ENCODE peak calls at places on chromosomes 1 and 21, in seven cellular contexts. F, Q, M, W, P, H and I are unnamed samples.

GRCh38 chr1:94693029-94693428 is 127.1 kb upstream of the SLC44A3 start:
- DNase-seq in P (no peak), F (no peak), Q (no peak), H (no peak), M (no peak), W (no peak), I (no peak)

GRCh38 chr21:15007716-15008296 is 57.0 kb downstream of the NRIP1 start:
- DNase-seq in H (no peak), P (no peak), F (no peak), W (no peak), Q (no peak), M (no peak), I (no peak)

GRCh38 chr1:98389809-98390208 is 271.7 kb upstream of the SNX7 start:
- DNase-seq in M (no peak), W (peak), F (no peak), H (no peak), P (peak), Q (peak), I (no peak)

GRCh38 chr1:48069662-48070432 is 72.7 kb upstream of the TRABD2B start:
- DNase-seq in M (no peak), F (no peak), P (no peak), H (no peak), Q (no peak), W (no peak), I (no peak)

GRCh38 chr1:151714820-151715725 is 1.5 kb downstream of the CELF3 start:
- DNase-seq in P (no peak), M (no peak), F (no peak), Q (no peak), H (no peak), W (no peak), I (no peak)

GRCh38 chr1:115797491-115797890 is 29.0 kb upstream of the CASQ2 start:
- DNase-seq in F (no peak), Q (no peak), P (no peak), W (no peak), H (no peak), M (no peak), I (no peak)

GRCh38 chr1:28039341-28039740 is 49.1 kb downstream of the EYA3 start:
- DNase-seq in H (no peak), M (no peak), Q (no peak), W (no peak), P (no peak), F (no peak), I (no peak)

GRCh38 chr1:193473932-193474331 is 287.5 kb upstream of the B3GALT2 start:
- DNase-seq in W (no peak), H (no peak), P (no peak), F (no peak), Q (no peak), M (no peak), I (no peak)

GRCh38 chr1:183467687-183468086 is 4.6 kb upstream of the SMG7 start:
- DNase-seq in Q (no peak), F (no peak), M (no peak), W (no peak), H (no peak), P (no peak), I (no peak)

GRCh38 chr21:42092805-42093590 is 21.9 kb downstream of the UMODL1 start:
- DNase-seq in P (no peak), F (no peak), W (no peak), M (no peak), H (no peak), Q (peak), I (no peak)

GRCh38 chr1:245070836-245071615 is 83.8 kb upstream of the KIF26B start:
- DNase-seq in F (no peak), W (no peak), H (no peak), Q (no peak), M (no peak), P (no peak), I (no peak)

GRCh38 chr1:63603810-63604209 is 10.6 kb downstream of the PGM1 start:
- DNase-seq in P (no peak), M (no peak), H (no peak), Q (no peak), W (no peak), F (no peak), I (no peak)

GRCh38 chr1:8350914-8351684 is 33.2 kb downstream of the SLC45A1 start:
- DNase-seq in W (no peak), Q (no peak), P (no peak), F (peak), H (no peak), M (no peak), I (no peak)

GRCh38 chr1:227395391-227396028 is 77.2 kb upstream of the CDC42BPA start:
- DNase-seq in P (no peak), W (no peak), H (no peak), Q (peak), F (no peak), M (no peak), I (no peak)

GRCh38 chr1:43910359-43910758 is 23.2 kb upstream of the ARTN start:
- DNase-seq in Q (no peak), H (no peak), P (no peak), M (no peak), F (no peak), W (no peak), I (no peak)

GRCh38 chr1:26300586-26301275 is 5.7 kb downstream of the UBXN11 start:
- DNase-seq in Q (no peak), P (no peak), W (no peak), H (no peak), F (no peak), M (no peak), I (no peak)

GRCh38 chr1:198679535-198680173 is 40.8 kb downstream of the PTPRC start:
- DNase-seq in W (no peak), M (no peak), F (no peak), H (no peak), P (no peak), Q (no peak), I (no peak)

GRCh38 chr1:159937014-159937750 is 8.2 kb downstream of the IGSF9 start:
- DNase-seq in M (no peak), Q (no peak), W (no peak), F (no peak), H (no peak), P (no peak), I (no peak)

GRCh38 chr1:183553769-183554168 is 36.5 kb downstream of the NCF2 start:
- DNase-seq in P (no peak), W (no peak), F (no peak), M (no peak), H (no peak), Q (no peak), I (no peak)

GRCh38 chr21:33644383-33645074 is 2.2 kb downstream of the ITSN1 start:
- DNase-seq in P (peak), Q (no peak), F (no peak), H (no peak), W (no peak), M (no peak), I (no peak)

GRCh38 chr1:30085814-30086770 is 637.3 kb downstream of the MATN1 start:
- DNase-seq in M (peak), F (peak), P (peak), H (peak), Q (no peak), W (no peak), I (no peak)

GRCh38 chr1:55275976-55276375 is 60.8 kb upstream of the USP24 start:
- DNase-seq in Q (no peak), M (no peak), H (no peak), P (peak), W (no peak), F (no peak), I (no peak)

GRCh38 chr1:202586018-202586821 is 124.0 kb downstream of the SYT2 start:
- DNase-seq in F (no peak), P (no peak), H (no peak), Q (no peak), W (no peak), M (no peak), I (peak)

GRCh38 chr1:157142765-157143423 is 4.7 kb upstream of the ETV3 start:
- DNase-seq in P (no peak), H (no peak), F (no peak), M (no peak), W (no peak), Q (no peak), I (no peak)

GRCh38 chr21:25863031-25863430 is 128.3 kb downstream of the GABPA start:
- DNase-seq in P (no peak), Q (no peak), H (no peak), W (no peak), F (no peak), M (no peak), I (no peak)

GRCh38 chr1:182833271-182833670 is 5.9 kb upstream of the DHX9 start:
- DNase-seq in W (no peak), M (no peak), H (no peak), F (no peak), Q (no peak), P (no peak), I (no peak)

GRCh38 chr1:234558186-234558836 is 51.7 kb downstream of the IRF2BP2 start:
- DNase-seq in H (no peak), Q (no peak), F (no peak), M (no peak), W (no peak), P (no peak), I (peak)

GRCh38 chr21:32334980-32335471 is 36.4 kb downstream of the MRAP start:
- DNase-seq in P (no peak), H (no peak), Q (no peak), F (peak), M (peak), W (no peak), I (no peak)

GRCh38 chr1:2534775-2535387 is 4.8 kb upstream of the HES5 start:
- DNase-seq in M (no peak), Q (no peak), P (peak), W (peak), F (no peak), H (no peak), I (no peak)

GRCh38 chr1:228094432-228095016 is 8.6 kb downstream of the C1orf35 start:
- DNase-seq in H (no peak), P (no peak), M (no peak), W (no peak), Q (no peak), F (no peak), I (no peak)

GRCh38 chr1:178238722-178239510 is 145.0 kb downstream of the RASAL2 start:
- DNase-seq in M (no peak), F (no peak), H (no peak), Q (peak), W (peak), P (peak), I (no peak)

GRCh38 chr1:205325334-205325884 is 3.9 kb upstream of the NUAK2 start:
- DNase-seq in F (peak), M (peak), P (peak), Q (peak), W (no peak), H (no peak), I (no peak)

GRCh38 chr1:171141336-171142051 is 43.6 kb upstream of the FMO2 start:
- DNase-seq in W (peak), M (no peak), H (no peak), Q (peak), P (peak), F (no peak), I (no peak)

GRCh38 chr1:232511172-232511571 is 118.8 kb downstream of the SIPA1L2 start:
- DNase-seq in M (no peak), W (no peak), H (no peak), F (no peak), P (no peak), Q (no peak), I (no peak)

GRCh38 chr1:233087001-233087881 is 136.8 kb downstream of the NTPCR start:
- DNase-seq in F (peak), H (no peak), Q (no peak), P (no peak), W (no peak), M (no peak), I (no peak)

GRCh38 chr1:105641407-105641806 is 1415.1 kb upstream of the PRMT6 start:
- DNase-seq in H (no peak), P (no peak), W (no peak), M (no peak), F (no peak), Q (no peak), I (no peak)

GRCh38 chr1:162421258-162422194 is 9.6 kb upstream of the SH2D1B start:
- DNase-seq in M (no peak), H (no peak), Q (no peak), F (no peak), W (no peak), P (no peak), I (no peak)

GRCh38 chr1:202047977-202048376 is 37.6 kb downstream of the ELF3 start:
- DNase-seq in M (no peak), P (no peak), Q (no peak), F (no peak), H (no peak), W (no peak), I (no peak)

GRCh38 chr1:234535763-234536515 is 57.0 kb upstream of the TARBP1 start:
- DNase-seq in M (no peak), F (peak), W (no peak), Q (no peak), P (peak), H (no peak), I (peak)